ENCODE peak calls at places on chromosomes 1 and 21, in five cellular contexts. N is heart left ventricle; W is CD4-positive, alpha-beta T cell; X is activated B cell treated with CpG ODN at 0.5 μM for 24 hours; U is body of pancreas. F is an unnamed sample.
A peak's percentile ranks its signal among the peaks of the same experiment; 100 is the strongest.

GRCh38 chr1:153573351-153573750 is 7.7 kb upstream of the S100A2 start:
- DNase-seq in W (no peak), X (no peak), N (no peak), U (no peak), F (no peak)

GRCh38 chr1:221902961-221903360 is 161.1 kb upstream of the DUSP10 start:
- DNase-seq in X (no peak), U (no peak), N (no peak), W (no peak), F (no peak)

GRCh38 chr1:212652609-212653008 is 44.0 kb downstream of the ATF3 start:
- DNase-seq in U (no peak), W (no peak), N (no peak), X (no peak), F (no peak)

GRCh38 chr1:62530516-62531154 is 66.7 kb upstream of the ANGPTL3 start:
- DNase-seq in N (no peak), W (no peak), X (no peak), U (peak; percentile 66), F (no peak)

GRCh38 chr1:224500802-224501201 is 66.2 kb upstream of the WDR26 start:
- DNase-seq in X (no peak), U (no peak), N (no peak), W (no peak), F (no peak)

GRCh38 chr1:15833069-15833679 is 14.3 kb upstream of the SPEN start:
- DNase-seq in N (peak; percentile 68), U (peak; percentile 42), W (peak; percentile 39), X (no peak), F (no peak)

GRCh38 chr1:22114083-22115012 is 28.5 kb downstream of the WNT4 start:
- DNase-seq in N (no peak), X (no peak), W (no peak), U (no peak), F (no peak)

GRCh38 chr1:182087951-182088350 is 26.4 kb upstream of the ZNF648 start:
- DNase-seq in U (peak; percentile 50), X (no peak), N (no peak), W (peak; percentile 29), F (no peak)

GRCh38 chr1:147080013-147080661 is 92.1 kb downstream of the PRKAB2 start:
- DNase-seq in N (no peak), U (peak; percentile 17), W (no peak), X (no peak), F (no peak)

GRCh38 chr1:1754051-1754815 is 24.0 kb downstream of the NADK start:
- DNase-seq in N (no peak), X (no peak), W (no peak), U (no peak), F (no peak)

GRCh38 chr1:221776495-221777413 is 34.9 kb upstream of the DUSP10 start:
- DNase-seq in W (no peak), U (no peak), X (no peak), N (no peak), F (no peak)

GRCh38 chr1:7298749-7299151 is 472.3 kb upstream of the VAMP3 start:
- DNase-seq in W (no peak), U (no peak), N (no peak), X (no peak), F (no peak)

GRCh38 chr1:162008799-162009198 is 14.9 kb downstream of the OLFML2B start:
- DNase-seq in U (no peak), N (no peak), X (no peak), W (no peak), F (no peak)

GRCh38 chr1:183278736-183279591 is 92.9 kb downstream of the LAMC2 start:
- DNase-seq in X (no peak), U (no peak), N (no peak), W (no peak), F (no peak)

GRCh38 chr1:31712625-31713024 is 8.8 kb upstream of the COL16A1 start:
- DNase-seq in N (no peak), X (no peak), W (no peak), U (peak; percentile 36), F (no peak)

GRCh38 chr1:93504247-93505033 is 56.5 kb downstream of the FNBP1L start:
- DNase-seq in N (no peak), U (no peak), W (no peak), X (no peak), F (no peak)

GRCh38 chr1:14968251-14968812 is 185.2 kb upstream of the TMEM51 start:
- DNase-seq in W (no peak), U (no peak), N (no peak), X (no peak), F (no peak)

GRCh38 chr1:243495442-243496172 is 239.8 kb downstream of the SDCCAG8 start:
- DNase-seq in X (no peak), W (no peak), N (no peak), U (no peak), F (no peak)

GRCh38 chr1:228378453-228379164 is 28.0 kb downstream of the TRIM11 start:
- DNase-seq in W (peak; percentile 48), X (no peak), U (peak; percentile 76), N (peak; percentile 83), F (peak; percentile 96)

GRCh38 chr1:245606157-245606725 is 451.5 kb downstream of the KIF26B start:
- DNase-seq in N (peak; percentile 52), U (no peak), X (no peak), W (no peak), F (no peak)

GRCh38 chr1:168960595-168960994 is 145.9 kb upstream of the ATP1B1 start:
- DNase-seq in W (no peak), U (no peak), N (no peak), X (no peak), F (no peak)

GRCh38 chr1:44830900-44831304 is 12.2 kb downstream of the PTCH2 start:
- DNase-seq in X (no peak), N (no peak), W (no peak), U (no peak), F (no peak)

GRCh38 chr21:42062543-42063022 is 8.5 kb upstream of the UMODL1 start:
- DNase-seq in N (peak; percentile 77), U (no peak), W (peak; percentile 89), X (peak; percentile 53), F (no peak)

DNA sequence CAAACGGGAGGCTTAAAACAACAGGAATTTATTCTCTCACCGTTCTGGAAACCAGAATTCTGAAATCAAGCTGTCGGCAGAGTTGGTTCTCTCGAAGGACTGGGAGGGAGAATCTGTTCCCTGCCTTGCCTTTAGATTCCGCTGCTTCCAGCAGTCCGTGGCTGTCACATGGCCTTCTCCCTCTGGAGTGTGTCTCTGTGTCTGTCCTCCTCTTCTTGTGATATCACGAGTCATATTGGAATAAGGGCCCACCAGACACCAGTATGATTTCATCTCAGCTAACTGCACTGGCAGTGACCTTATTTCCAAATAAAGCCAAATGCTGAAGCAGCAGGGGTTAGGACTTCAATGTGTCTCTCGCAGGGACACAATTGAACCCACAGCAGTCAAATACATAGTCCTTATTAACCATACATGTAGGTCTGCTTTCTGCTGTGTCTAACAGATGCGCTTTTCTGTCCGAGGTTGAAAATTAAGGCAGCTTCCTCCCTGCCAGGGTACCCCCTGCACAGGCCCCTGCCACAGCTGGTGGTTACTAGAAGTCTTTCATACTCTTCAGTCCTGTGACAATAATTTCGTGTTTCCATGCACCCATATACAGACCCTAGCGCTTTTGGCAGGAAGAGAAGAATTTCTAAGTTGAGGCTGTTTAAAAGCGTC is 182.0 kb downstream of the ETS2 start:
- DNase-seq in U (no peak), W (no peak), N (no peak), X (no peak), F (no peak)
- TF ChIP-seq CTCF in U (no peak), W (no peak), N (no peak), X (no peak), F (no peak)

GRCh38 chr1:57976218-57976617 is 552.4 kb upstream of the DAB1 start:
- DNase-seq in X (no peak), U (no peak), N (no peak), W (no peak), F (no peak)
- TF ChIP-seq CTCF in X (no peak), U (no peak), N (no peak), W (no peak), F (no peak)

GRCh38 chr1:29845910-29846309 is 609.6 kb downstream of the PTPRU start:
- DNase-seq in W (no peak), N (no peak), U (no peak), X (no peak), F (no peak)

GRCh38 chr1:29852248-29852647 is 615.9 kb downstream of the PTPRU start:
- DNase-seq in N (no peak), U (no peak), X (no peak), W (no peak), F (no peak)

GRCh38 chr1:29851666-29852065 is 615.3 kb downstream of the PTPRU start:
- DNase-seq in N (no peak), W (no peak), X (no peak), U (no peak), F (no peak)

GRCh38 chr1:29850358-29850757 is 614.0 kb downstream of the PTPRU start:
- DNase-seq in X (no peak), W (no peak), U (no peak), N (no peak), F (no peak)

DNA sequence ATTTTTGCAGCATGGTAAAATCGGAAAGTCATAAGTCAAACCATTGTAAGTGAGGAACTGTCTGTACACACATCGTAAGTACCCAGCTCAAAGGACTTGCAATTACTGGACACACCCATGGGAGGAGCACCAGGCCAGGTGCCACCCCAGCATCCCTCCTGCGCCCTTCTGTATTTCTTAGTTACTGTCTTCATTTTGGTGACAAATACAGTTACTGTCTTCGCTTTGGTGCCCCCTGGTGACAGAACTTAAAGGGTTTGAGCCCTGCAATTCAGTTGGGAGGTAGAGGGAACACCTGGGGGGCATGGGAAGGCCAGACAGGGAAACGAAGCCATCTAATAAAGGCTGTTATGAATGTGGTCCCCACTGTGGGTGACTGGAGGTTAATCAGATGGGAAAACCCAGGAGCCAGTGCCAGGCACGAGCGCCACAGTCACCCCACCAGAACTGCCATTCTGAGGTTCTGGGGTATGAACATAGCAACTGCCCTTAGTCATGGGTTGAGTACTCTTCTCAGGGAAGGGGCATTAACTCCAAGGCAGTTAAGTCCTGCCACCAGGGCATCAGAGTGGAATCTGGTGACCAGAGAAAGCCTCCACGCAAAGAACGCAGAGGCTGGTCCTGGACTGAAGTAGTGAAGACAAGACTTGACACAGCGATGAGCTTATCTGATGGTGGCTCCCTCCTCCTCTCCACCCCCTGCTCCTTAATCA is 612.9 kb downstream of the PTPRU start:
- DNase-seq in N (no peak), U (no peak), X (no peak), W (peak; percentile 16), F (no peak)
- TF ChIP-seq CTCF in N (peak; percentile 13), U (peak; percentile 19), X (no peak), W (no peak), F (peak; percentile 58)

GRCh38 chr21:37639756-37640155 is 273.2 kb downstream of the DYRK1A start:
- DNase-seq in U (no peak), N (no peak), X (no peak), W (no peak), F (no peak)

GRCh38 chr21:37645848-37646247 is 270.4 kb downstream of the KCNJ6 start:
- DNase-seq in W (no peak), N (no peak), U (no peak), X (no peak), F (no peak)

GRCh38 chr21:37647781-37648180 is 268.5 kb downstream of the KCNJ6 start:
- DNase-seq in X (no peak), W (no peak), N (no peak), U (no peak), F (no peak)

GRCh38 chr21:37644666-37645065 is 271.6 kb downstream of the KCNJ6 start:
- DNase-seq in X (no peak), W (no peak), N (no peak), U (no peak), F (no peak)

DNA sequence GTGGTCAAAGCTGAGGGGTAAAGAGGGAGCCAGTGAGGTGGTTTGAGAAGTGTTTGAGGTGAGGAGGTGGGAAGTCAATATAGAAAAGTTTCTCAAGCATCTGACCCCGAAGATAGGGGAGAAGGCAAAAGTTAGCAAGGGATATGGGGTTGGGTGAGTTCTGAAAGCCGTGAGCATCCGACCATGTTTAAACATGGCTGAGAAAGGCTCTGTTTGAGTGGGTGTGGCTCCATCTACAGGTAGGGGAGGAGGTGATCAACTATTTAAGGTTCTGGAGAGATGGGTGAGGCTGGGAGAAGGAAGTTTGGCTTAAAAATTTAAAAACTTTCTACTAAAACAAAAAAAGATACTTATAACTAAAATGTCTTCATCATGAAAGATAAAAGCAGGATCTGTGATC is 273.8 kb downstream of the KCNJ6 start:
- DNase-seq in U (no peak), N (no peak), W (peak; percentile 7), X (no peak), F (no peak)
- TF ChIP-seq CTCF in U (peak; percentile 51), N (no peak), W (peak; percentile 27), X (no peak), F (peak; percentile 43)

F was measured in D721Med.